ENCODE peak calls at places on chromosomes 4 and X, in ten cellular contexts. T, W, R, L, B, P, Y, E, N and M are unnamed samples.

GRCh38 chr4:110514889-110515479 is 39.0 kb downstream of the ENPEP start:
- DNase-seq in P (no peak), Y (peak), L (no peak), R (peak), B (no peak), T (no peak), N (no peak), E (no peak), W (no peak), M (no peak)

GRCh38 chr4:164169591-164169990 is 584.3 kb upstream of the SMIM31 start:
- DNase-seq in R (no peak), Y (no peak), E (no peak), B (no peak), P (no peak), W (no peak), T (no peak), L (no peak), N (no peak), M (no peak)

GRCh38 chrX:132270699-132271098 is 51.5 kb upstream of the RAP2C start:
- DNase-seq in T (no peak), P (no peak), N (no peak), B (no peak), L (no peak), Y (no peak), R (no peak), E (no peak), W (no peak), M (peak)

GRCh38 chr4:123291329-123291728 is 105.3 kb upstream of the SPRY1 start:
- DNase-seq in L (no peak), E (no peak), B (no peak), Y (no peak), W (no peak), N (no peak), T (no peak), P (no peak), R (no peak), M (no peak)

GRCh38 chr4:151488968-151489367 is 80.0 kb downstream of the FHIP1A start:
- DNase-seq in R (no peak), B (no peak), W (no peak), E (no peak), L (no peak), Y (no peak), P (no peak), N (no peak), T (no peak), M (no peak)

GRCh38 chr4:41977709-41978108 is 3.8 kb upstream of the DCAF4L1 start:
- DNase-seq in W (no peak), R (no peak), B (no peak), L (no peak), E (no peak), Y (no peak), N (no peak), T (no peak), P (no peak), M (no peak)

GRCh38 chr4:25725870-25726269 is 70.2 kb downstream of the SLC34A2 start:
- DNase-seq in L (no peak), B (no peak), T (no peak), W (no peak), N (no peak), Y (no peak), P (no peak), E (no peak), R (no peak), M (no peak)

GRCh38 chr4:57501715-57502114 is 391.5 kb upstream of the IGFBP7 start:
- DNase-seq in T (no peak), E (no peak), P (no peak), R (no peak), Y (no peak), L (no peak), W (peak), N (no peak), B (no peak), M (no peak)

GRCh38 chr4:85606505-85606904 is 131.6 kb downstream of the ARHGAP24 start:
- DNase-seq in E (no peak), N (no peak), W (no peak), T (no peak), B (no peak), P (no peak), L (no peak), R (no peak), Y (no peak), M (no peak)

GRCh38 chr4:12949719-12950118 is 534.4 kb downstream of the RAB28 start:
- DNase-seq in N (no peak), W (no peak), L (no peak), P (no peak), T (no peak), Y (peak), E (no peak), B (no peak), R (no peak), M (no peak)

GRCh38 chr4:168531305-168531704 is 34.5 kb downstream of the PALLD start:
- DNase-seq in Y (no peak), B (no peak), R (no peak), N (no peak), W (no peak), T (no peak), L (no peak), P (no peak), E (no peak), M (no peak)

GRCh38 chrX:71111141-71111843 is at the start of gene IL2RG:
- DNase-seq in R (peak), P (no peak), Y (no peak), T (peak), W (no peak), L (peak), B (peak), E (peak), N (no peak), M (no peak)

GRCh38 chr4:1029536-1029935 is 18.1 kb downstream of the FGFRL1 start:
- DNase-seq in R (no peak), L (no peak), B (no peak), P (no peak), T (no peak), N (no peak), W (no peak), E (no peak), Y (no peak), M (no peak)